ENCODE peak calls at places on chromosomes 16 and 17, in five cellular contexts. W is uterus, V is transverse colon, S is ovary, I is body of pancreas. T is an unnamed sample. For H3K4me1, the result is how much of the 10 kb centered on the place peaks cover.

GRCh38 chr17:66782866-66783265 is 52.1 kb upstream of the CACNG5 start:
- DNase-seq in I (no peak), S (no peak), V (no peak), W (no peak), T (no peak)

GRCh38 chr16:14306485-14307058 is 235.5 kb downstream of the MRTFB start:
- DNase-seq in W (no peak), S (no peak), V (no peak), I (no peak), T (no peak)

GRCh38 chr17:81702934-81703746 is at the start of gene MRPL12:
- DNase-seq in V (peak), I (peak), S (peak), W (peak), T (peak)

GRCh38 chr17:11668633-11669032 is 70.4 kb downstream of the DNAH9 start:
- DNase-seq in V (no peak), W (no peak), S (no peak), I (no peak), T (no peak)

GRCh38 chr17:49716952-49717351 is 9.2 kb upstream of the SLC35B1 start:
- DNase-seq in I (no peak), V (no peak), W (no peak), S (no peak), T (no peak)

GRCh38 chr16:4209657-4210056 is 32.2 kb downstream of the SRL start:
- DNase-seq in W (no peak), I (no peak), S (no peak), V (no peak), T (no peak)

GRCh38 chr16:1871974-1872635 is at the start of gene MEIOB:
- DNase-seq in V (peak), I (peak), S (peak), W (no peak), T (no peak)

GRCh38 chr16:63461248-63461841 is 1425.1 kb upstream of the CDH8 start:
- DNase-seq in I (no peak), S (peak), V (no peak), W (peak), T (no peak)

GRCh38 chr16:8931864-8932263 is 31.8 kb downstream of the USP7 start:
- DNase-seq in S (peak), W (peak), I (peak), V (peak), T (no peak)

GRCh38 chr16:85423631-85424030 is 189.5 kb upstream of the GSE1 start:
- DNase-seq in I (peak), V (no peak), W (peak), S (peak), T (peak)

DNA sequence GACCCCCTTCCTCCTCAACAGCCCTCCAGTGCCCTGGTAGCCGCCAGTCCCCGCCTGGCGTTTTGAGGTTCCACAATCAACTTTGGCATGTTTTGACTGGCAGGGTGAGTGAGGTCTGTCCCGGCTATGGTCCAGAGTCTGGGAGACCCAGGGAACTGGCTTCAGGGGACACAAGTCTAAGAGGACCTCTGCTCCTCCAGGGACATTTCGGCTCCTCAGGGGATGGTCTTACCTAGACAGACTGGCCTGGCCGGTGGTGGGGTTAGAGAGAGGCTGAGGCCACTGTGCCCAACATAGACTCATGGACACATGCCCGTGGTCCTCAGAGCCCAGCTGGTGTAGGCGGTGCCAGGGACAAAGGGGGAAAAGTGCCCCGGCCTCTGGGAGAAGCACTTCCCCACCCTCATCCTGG is 2.2 kb downstream of the TMC8 start:
- DNase-seq in W (no peak), V (no peak), S (no peak), I (peak), T (no peak)
- H3K4me1 ChIP-seq in W (under half), V (under half), S (under half), I (under half), T (under half)

DNA sequence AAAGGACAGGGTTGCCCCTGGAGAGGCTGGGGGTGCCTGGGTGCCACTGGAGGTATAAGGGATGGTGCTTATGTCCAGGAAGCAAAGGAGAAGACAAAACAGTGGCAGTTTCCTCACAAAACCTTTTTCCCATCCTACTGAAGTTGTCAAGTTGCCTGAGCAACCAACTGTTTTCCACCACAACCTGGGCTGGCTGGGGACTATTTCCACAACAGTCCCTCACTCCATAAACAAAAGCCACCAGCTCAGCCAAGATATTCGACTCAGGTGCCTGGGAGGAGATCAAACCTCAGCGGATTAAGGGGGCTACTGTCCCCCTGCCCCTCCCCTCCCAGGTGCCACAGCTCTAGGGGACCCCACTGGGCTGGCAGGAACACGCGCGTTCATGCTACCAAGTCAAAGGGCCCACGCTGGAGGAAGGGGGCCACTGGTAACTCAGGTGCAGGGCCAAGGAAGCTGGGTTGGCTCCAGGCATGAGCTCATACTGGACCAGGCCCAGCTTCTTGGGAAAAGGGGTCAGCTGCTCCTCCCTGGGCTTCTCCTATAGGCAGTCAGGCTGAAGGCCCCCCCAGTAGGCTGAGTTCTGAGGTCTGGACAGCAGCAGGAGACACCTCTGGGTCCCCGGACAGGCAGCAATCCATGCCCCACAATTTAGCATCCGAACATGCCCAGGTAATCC is 45.7 kb upstream of the MRPS23 start:
- DNase-seq in W (peak), I (peak), V (no peak), S (peak), T (no peak)
- TF ChIP-seq POLR2A in W (no peak), I (peak), V (no peak), S (no peak), T (no peak)

GRCh38 chr17:63685021-63685420 is 14.9 kb downstream of the LIMD2 start:
- DNase-seq in I (no peak), S (no peak), W (no peak), V (no peak), T (no peak)

GRCh38 chr17:63686138-63686685 is 13.7 kb downstream of the LIMD2 start:
- DNase-seq in I (no peak), V (no peak), W (no peak), S (no peak), T (no peak)

GRCh38 chr17:63682981-63683380 is 16.9 kb downstream of the LIMD2 start:
- DNase-seq in S (no peak), V (no peak), W (no peak), I (no peak), T (no peak)

GRCh38 chr17:63688396-63689020 is 11.4 kb downstream of the LIMD2 start:
- DNase-seq in S (no peak), I (no peak), V (no peak), W (no peak), T (no peak)

DNA sequence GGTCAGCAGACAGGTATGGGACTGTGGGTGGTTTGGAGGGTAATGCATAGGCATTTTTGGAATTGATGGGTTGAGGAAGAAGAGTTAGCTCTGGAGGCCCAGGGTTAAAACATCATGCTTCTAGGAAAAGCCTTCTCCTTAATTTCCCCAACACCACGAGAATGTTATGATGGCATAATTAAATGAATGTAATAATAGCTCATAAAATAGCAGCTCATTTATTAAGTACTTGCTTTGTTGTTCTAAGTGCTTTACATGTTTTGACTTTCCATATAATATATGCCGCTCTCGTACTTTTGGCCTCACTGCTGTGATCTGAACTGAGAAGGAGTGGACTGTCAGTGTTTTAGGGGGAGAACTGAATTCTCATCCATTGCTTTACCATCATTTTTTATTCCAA is 14.3 kb downstream of the LIMD2 start:
- DNase-seq in V (no peak), I (no peak), W (no peak), S (no peak), T (no peak)
- H3K27ac ChIP-seq in V (no peak), I (no peak), W (no peak), S (no peak), T (no peak)

GRCh38 chr16:17343028-17343427 is 127.7 kb downstream of the XYLT1 start:
- DNase-seq in W (no peak), V (peak), I (no peak), S (no peak), T (no peak)

GRCh38 chr16:17346441-17346773 is 124.4 kb downstream of the XYLT1 start:
- DNase-seq in W (no peak), V (no peak), S (no peak), I (no peak), T (no peak)

GRCh38 chr16:17343729-17344128 is 127.0 kb downstream of the XYLT1 start:
- DNase-seq in W (no peak), S (no peak), I (no peak), V (no peak), T (no peak)

GRCh38 chr16:17346774-17347569 is 123.8 kb downstream of the XYLT1 start:
- DNase-seq in W (no peak), S (no peak), I (no peak), V (peak), T (no peak)

DNA sequence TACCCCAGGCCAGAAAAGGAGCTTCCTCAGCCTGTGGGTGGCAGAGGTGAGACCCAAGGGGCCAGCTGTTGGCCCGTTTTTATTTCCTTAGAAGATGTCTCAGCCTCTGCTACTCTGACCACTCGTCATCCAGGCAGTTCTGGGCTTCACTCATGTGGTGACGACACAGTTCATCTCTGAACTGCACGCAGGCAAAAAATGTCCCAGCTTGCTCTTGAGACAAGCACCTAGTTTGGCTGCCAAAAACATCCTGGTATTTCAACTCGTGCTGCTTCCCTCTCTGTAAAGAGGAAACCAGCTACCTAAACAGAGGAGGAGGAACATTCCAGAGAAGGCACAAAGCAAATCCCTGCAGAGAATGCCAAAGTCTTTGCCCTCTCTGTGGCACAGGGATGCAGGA is 125.7 kb downstream of the XYLT1 start:
- DNase-seq in I (peak), W (peak), S (no peak), V (peak), T (no peak)
- H3K4me1 ChIP-seq in I (under half), W (under half), S (under half), V (half or more), T (under half)

GRCh38 chr16:30585400-30586191 is at the start of gene ZNF785:
- DNase-seq in S (peak), I (peak), W (peak), V (peak), T (peak)
- TF ChIP-seq POLR2A in S (peak), I (peak), W (peak), V (peak), T (peak)

DNA sequence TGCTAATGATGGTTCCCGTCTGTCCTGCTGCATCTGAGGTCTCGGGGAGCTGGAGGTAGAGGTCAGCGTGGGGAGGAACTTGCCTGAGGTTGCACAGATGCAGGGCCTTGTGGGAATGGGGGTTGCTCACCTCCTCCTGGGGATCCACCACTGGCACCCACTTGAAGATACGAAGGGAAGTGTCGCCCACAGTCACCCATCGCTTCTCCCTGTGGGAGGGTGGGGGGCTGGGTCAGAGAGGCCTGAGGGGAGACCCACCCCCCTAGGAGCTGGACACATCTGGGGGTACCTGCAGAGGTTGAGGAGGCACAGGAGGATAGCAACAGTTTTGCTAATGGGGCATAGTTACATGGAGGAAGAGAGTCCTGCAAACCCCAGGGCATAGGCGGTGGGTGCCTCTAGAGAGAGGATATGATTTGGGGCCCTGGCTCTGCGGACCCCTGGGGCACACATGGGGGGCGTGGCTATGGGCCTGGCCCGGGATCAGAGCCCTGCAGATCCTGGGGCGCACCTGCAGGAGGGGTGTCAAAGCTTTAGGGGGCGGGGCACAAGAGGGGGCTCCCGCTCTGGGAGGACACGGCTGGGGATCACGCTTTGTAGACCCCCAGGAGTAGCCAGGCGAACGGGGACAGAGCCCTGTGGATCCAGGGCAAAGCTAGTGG is 664 bp downstream of the BCL7C start:
- DNase-seq in W (no peak), I (peak), V (no peak), S (peak), T (peak)
- H3K27ac ChIP-seq in W (peak), I (peak), V (peak), S (peak), T (peak)

GRCh38 chr16:87436225-87437172 is 44.4 kb downstream of the MAP1LC3B start:
- DNase-seq in S (peak), W (no peak), I (no peak), V (no peak), T (no peak)

GRCh38 chr16:87439926-87440325 is 47.8 kb downstream of the MAP1LC3B start:
- DNase-seq in W (no peak), V (no peak), I (no peak), S (no peak), T (no peak)

GRCh38 chr16:87437327-87437726 is 45.2 kb downstream of the MAP1LC3B start:
- DNase-seq in V (no peak), I (no peak), W (no peak), S (no peak), T (no peak)

GRCh38 chr16:87438611-87438985 is 46.5 kb downstream of the MAP1LC3B start:
- DNase-seq in W (no peak), V (no peak), I (no peak), S (no peak), T (no peak)

DNA sequence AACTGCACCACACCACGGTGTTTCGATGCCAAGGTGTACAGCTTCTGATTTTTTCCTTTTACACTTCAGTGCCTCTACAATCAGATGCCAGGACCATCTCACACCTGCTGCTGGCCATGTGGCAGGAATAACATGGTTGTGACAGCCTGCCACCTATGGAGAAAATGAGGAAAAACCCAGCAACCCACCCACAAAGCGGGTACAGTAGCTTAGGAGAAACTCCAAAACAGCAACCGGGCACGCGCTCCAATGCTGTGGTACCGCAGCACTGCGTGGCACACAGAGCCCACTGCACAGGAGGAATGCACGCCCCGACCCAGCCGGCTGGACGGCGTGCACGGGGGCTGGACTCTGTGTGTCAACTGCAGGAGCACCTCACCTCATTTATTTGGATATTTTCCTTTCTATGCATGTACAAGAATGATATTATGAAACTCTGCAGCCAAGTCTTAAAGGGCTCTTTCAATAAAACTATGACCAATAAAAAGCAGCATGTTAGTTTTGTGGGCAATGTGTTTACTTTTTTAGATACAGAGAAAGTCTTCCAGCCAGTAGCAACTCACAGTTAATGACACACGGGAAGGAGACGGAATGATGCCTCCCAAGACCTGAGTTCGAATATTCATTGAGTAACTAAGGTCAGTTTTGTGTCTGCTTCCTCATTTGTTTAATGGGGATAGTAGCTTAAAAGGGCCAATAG is 45.9 kb downstream of the MAP1LC3B start:
- DNase-seq in S (no peak), V (no peak), I (no peak), W (no peak), T (no peak)
- H3K4me1 ChIP-seq in S (under half), V (under half), I (under half), W (under half), T (under half)

DNA sequence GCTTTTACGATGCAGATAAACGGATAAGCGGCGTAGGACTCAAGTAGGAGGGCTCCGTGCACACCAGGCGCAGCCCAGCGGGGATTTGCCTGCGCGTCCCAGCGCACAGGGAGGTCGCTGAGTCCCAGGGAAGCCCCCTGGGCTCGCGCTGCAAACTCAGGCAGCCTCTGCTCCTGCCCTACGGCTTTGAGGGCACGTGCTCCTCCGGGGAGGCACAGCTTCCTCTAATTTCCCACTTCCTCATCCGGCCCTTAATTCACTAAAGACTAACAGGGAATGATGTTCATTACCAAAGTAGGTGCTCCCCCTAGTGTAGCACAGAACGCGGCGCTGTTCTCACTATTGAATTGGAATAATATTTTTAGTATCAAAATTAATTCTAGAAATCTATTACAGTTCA is 825.4 kb downstream of the KCNJ18 start:
- DNase-seq in S (no peak), V (no peak), I (no peak), W (no peak), T (no peak)
- TF ChIP-seq POLR2A in S (no peak), V (no peak), I (no peak), W (no peak), T (no peak)

DNA sequence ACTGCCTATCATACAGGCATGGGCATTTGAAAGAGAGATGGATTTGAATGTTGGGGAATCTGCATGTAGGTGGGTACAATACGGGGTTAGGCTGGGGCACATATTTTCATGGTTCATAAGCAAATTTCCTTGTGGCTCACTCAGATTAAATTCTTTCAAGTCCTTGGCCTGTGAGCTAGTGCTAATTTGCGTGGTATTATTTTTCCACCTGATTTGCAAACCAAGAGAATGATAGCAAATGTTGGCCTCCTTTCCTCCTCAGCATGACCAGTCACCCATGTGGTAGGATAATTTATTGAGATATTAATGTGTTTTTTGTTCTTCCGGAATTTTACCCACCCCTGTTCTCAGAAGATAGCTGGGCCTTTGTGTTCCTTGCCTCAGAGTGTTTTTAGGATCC is 22.9 kb downstream of the FAM20A start:
- DNase-seq in W (no peak), S (no peak), V (no peak), I (no peak), T (no peak)
- H3K27ac ChIP-seq in W (peak), S (no peak), V (no peak), I (no peak), T (no peak)

DNA sequence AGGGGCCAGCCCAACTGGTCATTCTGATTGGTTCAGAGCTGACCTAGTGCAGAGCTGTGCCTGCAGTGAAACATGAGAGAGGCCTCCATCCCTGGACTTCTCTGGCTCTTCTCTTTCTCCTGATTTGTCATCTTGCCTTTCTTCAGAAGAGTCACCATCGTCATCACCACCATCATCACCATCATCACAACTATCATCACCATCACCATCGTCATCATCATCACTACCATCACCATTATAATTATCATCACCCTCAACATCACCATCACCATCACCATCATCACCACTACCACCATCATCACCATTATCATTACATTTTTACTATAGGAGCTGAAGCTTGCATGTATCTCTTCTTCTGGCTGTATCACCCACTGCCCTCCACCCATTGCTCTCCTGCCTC is 94.5 kb upstream of the FAM20A start:
- DNase-seq in V (no peak), W (no peak), S (no peak), I (no peak), T (no peak)
- H3K4me1 ChIP-seq in V (under half), W (under half), S (under half), I (under half), T (under half)